ENCODE peak calls at places on chromosome 7, in seven cellular contexts. P is sigmoid colon, Y is BE2C, I is lower lobe of right lung, H is IMR-90, O is cardiac muscle cell, G is left ventricle myocardium inferior. D is an unnamed sample.

GRCh38 chr7:28958235-28958945 is at the start of gene TRIL:
- DNase-seq in P (peak; percentile 92), Y (peak; percentile 48), I (peak; percentile 84), H (peak; percentile 50), O (peak; percentile 93), G (peak; percentile 89), D (peak; percentile 93)

GRCh38 chr7:36236073-36236472 is 83.0 kb downstream of the EEPD1 start:
- DNase-seq in P (no peak), Y (no peak), I (no peak), H (no peak), O (peak; percentile 5), G (no peak), D (no peak)

GRCh38 chr7:126026421-126027088 is 1096.9 kb upstream of the POT1 start:
- DNase-seq in P (no peak), Y (no peak), I (no peak), H (no peak), O (no peak), G (no peak), D (peak; percentile 15)

GRCh38 chr7:36390199-36391090 is 783 bp downstream of the ANLN start:
- DNase-seq in P (peak; percentile 69), Y (peak; percentile 93), I (peak; percentile 81), H (peak; percentile 87), O (peak; percentile 88), G (peak; percentile 33), D (peak; percentile 92)

GRCh38 chr7:27554826-27555225 is 107.9 kb downstream of the HIBADH start:
- DNase-seq in P (no peak), Y (no peak), I (no peak), H (no peak), O (no peak), G (no peak), D (no peak)

GRCh38 chr7:157004050-157004838 is 6.2 kb downstream of the MNX1 start:
- DNase-seq in P (no peak), Y (peak; percentile 58), I (no peak), H (peak; percentile 13), O (peak; percentile 49), G (no peak), D (no peak)

GRCh38 chr7:18049262-18049661 is 21.6 kb upstream of the PRPS1L1 start:
- DNase-seq in P (no peak), Y (no peak), I (no peak), H (no peak), O (no peak), G (no peak), D (no peak)

GRCh38 chr7:19116121-19117080 is 1.0 kb downstream of the TWIST1 start:
- DNase-seq in P (peak; percentile 70), Y (peak; percentile 48), I (no peak), H (peak; percentile 50), O (peak; percentile 72), G (no peak), D (peak; percentile 35)

GRCh38 chr7:140080919-140081318 is 18.2 kb upstream of the PARP12 start:
- DNase-seq in P (no peak), Y (no peak), I (no peak), H (no peak), O (no peak), G (no peak), D (no peak)

GRCh38 chr7:96026606-96027005 is 254.3 kb downstream of the DYNC1I1 start:
- DNase-seq in P (no peak), Y (no peak), I (no peak), H (peak; percentile 62), O (no peak), G (no peak), D (no peak)

GRCh38 chr7:12947465-12947864 is 260.0 kb downstream of the ARL4A start:
- DNase-seq in P (no peak), Y (no peak), I (no peak), H (no peak), O (no peak), G (no peak), D (no peak)

GRCh38 chr7:72080349-72080766 is 331.8 kb downstream of the CALN1 start:
- DNase-seq in P (no peak), Y (no peak), I (no peak), H (no peak), O (no peak), G (no peak), D (no peak)

GRCh38 chr7:100632951-100633717 is 8.2 kb downstream of the TFR2 start:
- DNase-seq in P (peak; percentile 70), Y (peak; percentile 70), I (peak; percentile 75), H (peak; percentile 29), O (peak; percentile 31), G (no peak), D (no peak)

GRCh38 chr7:69663911-69664310 is 65.6 kb downstream of the AUTS2 start:
- DNase-seq in P (no peak), Y (no peak), I (no peak), H (no peak), O (no peak), G (no peak), D (no peak)

GRCh38 chr7:76377186-76377918 is 18.6 kb upstream of the YWHAG start:
- DNase-seq in P (no peak), Y (no peak), I (no peak), H (peak; percentile 36), O (no peak), G (no peak), D (no peak)

GRCh38 chr7:132206594-132206993 is 369.7 kb downstream of the PLXNA4 start:
- DNase-seq in P (no peak), Y (peak; percentile 81), I (no peak), H (no peak), O (no peak), G (no peak), D (no peak)

GRCh38 chr7:5422324-5423271 is 1.0 kb downstream of the TNRC18 start:
- DNase-seq in P (no peak), Y (no peak), I (peak; percentile 63), H (peak; percentile 24), O (peak; percentile 38), G (peak; percentile 26), D (peak; percentile 52)

GRCh38 chr7:150999001-150999400 is 8.2 kb downstream of the NOS3 start:
- DNase-seq in P (no peak), Y (no peak), I (no peak), H (no peak), O (no peak), G (no peak), D (no peak)

GRCh38 chr7:17807242-17807641 is 133.1 kb downstream of the SNX13 start:
- DNase-seq in P (no peak), Y (no peak), I (no peak), H (no peak), O (no peak), G (no peak), D (no peak)

GRCh38 chr7:6433814-6434630 is 13.7 kb downstream of the DAGLB start:
- DNase-seq in P (no peak), Y (no peak), I (no peak), H (no peak), O (no peak), G (no peak), D (no peak)

GRCh38 chr7:100604976-100605911 is 3.1 kb downstream of the PCOLCE start:
- DNase-seq in P (peak; percentile 80), Y (no peak), I (peak; percentile 75), H (no peak), O (no peak), G (peak; percentile 60), D (no peak)

GRCh38 chr7:34165927-34166550 is 260.7 kb downstream of the BMPER start:
- DNase-seq in P (no peak), Y (no peak), I (no peak), H (peak; percentile 60), O (peak; percentile 66), G (no peak), D (peak; percentile 47)

GRCh38 chr7:101698964-101699363 is 69.9 kb upstream of the MYL10 start:
- DNase-seq in P (no peak), Y (no peak), I (no peak), H (no peak), O (no peak), G (no peak), D (no peak)

GRCh38 chr7:13336227-13336626 is 648.8 kb downstream of the ARL4A start:
- DNase-seq in P (no peak), Y (no peak), I (no peak), H (peak; percentile 29), O (peak; percentile 21), G (no peak), D (no peak)

GRCh38 chr7:139936760-139937310 is 107.8 kb downstream of the TBXAS1 start:
- DNase-seq in P (no peak), Y (no peak), I (no peak), H (peak; percentile 88), O (peak; percentile 96), G (no peak), D (no peak)

GRCh38 chr7:64621656-64622055 is 44.3 kb upstream of the ZNF107 start:
- DNase-seq in P (no peak), Y (no peak), I (no peak), H (no peak), O (no peak), G (no peak), D (no peak)
- H3K9me3 ChIP-seq in P (peaks cover 9% of the 10 kb centered on the region), Y (peaks cover 8% of the 10 kb centered on the region), I (peaks cover 19% of the 10 kb centered on the region), H (peaks cover 3% of the 10 kb centered on the region), O (no peaks in the 10 kb centered on the region), G (peaks cover 15% of the 10 kb centered on the region), D (peaks cover 7% of the 10 kb centered on the region)

GRCh38 chr7:141993354-141993753 is 2.3 kb upstream of the MGAM start:
- DNase-seq in P (no peak), Y (no peak), I (no peak), H (no peak), O (no peak), G (no peak), D (no peak)
- H3K4me1 ChIP-seq in P (no peaks in the 10 kb centered on the region), Y (no peaks in the 10 kb centered on the region), I (no peaks in the 10 kb centered on the region), H (no peaks in the 10 kb centered on the region), O (no peaks in the 10 kb centered on the region), G (no peaks in the 10 kb centered on the region), D (no peaks in the 10 kb centered on the region)

GRCh38 chr7:159310457-159311171 is 165.9 kb upstream of the VIPR2 start:
- DNase-seq in P (no peak), Y (no peak), I (no peak), H (no peak), O (no peak), G (no peak), D (no peak)

GRCh38 chr7:159306012-159306411 is 161.3 kb upstream of the VIPR2 start:
- DNase-seq in P (no peak), Y (no peak), I (no peak), H (no peak), O (no peak), G (no peak), D (no peak)

DNA sequence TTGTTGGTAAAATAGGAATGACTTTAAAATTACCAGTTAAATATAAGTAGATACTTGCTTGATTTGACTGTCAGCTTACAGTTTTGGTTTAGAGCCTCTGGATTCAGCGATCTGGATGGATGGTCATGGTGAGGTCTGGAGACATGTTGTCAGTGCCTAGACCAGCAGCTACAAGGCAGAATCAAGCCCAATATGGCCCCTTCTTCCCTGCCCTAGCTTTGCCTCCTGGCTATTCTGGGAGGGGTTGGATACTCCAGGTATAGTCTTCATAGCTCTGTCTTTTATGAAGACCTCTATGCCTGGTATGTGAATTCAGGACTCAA is 166.5 kb upstream of the VIPR2 start:
- DNase-seq in P (no peak), Y (no peak), I (no peak), H (no peak), O (no peak), G (no peak), D (no peak)
- H3K9me3 ChIP-seq in P (no peaks in the 10 kb centered on the region), Y (no peaks in the 10 kb centered on the region), I (no peaks in the 10 kb centered on the region), H (no peaks in the 10 kb centered on the region), O (no peaks in the 10 kb centered on the region), G (peaks cover 10% of the 10 kb centered on the region), D (no peaks in the 10 kb centered on the region)

DNA sequence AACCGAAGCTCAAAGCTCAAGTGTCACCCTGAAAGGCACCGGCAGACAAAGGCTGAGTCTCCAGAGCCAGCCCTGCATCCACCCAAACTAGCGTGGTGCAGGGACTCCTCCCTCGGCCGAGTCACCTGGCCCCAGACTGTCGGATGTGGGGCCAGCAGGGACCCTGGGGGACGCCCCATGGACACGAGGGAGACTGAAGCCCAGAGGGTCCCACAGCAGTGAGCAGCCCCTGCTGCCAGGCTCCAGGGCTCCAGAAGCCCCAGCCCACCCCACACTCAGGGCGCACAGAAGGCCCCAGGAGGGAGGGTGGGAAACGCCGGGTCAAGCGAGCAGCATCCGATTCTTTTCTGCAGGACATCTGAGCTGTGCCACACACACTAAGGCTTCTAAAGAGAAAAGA is 20.2 kb downstream of the GPR146 start:
- DNase-seq in P (no peak), Y (no peak), I (no peak), H (no peak), O (no peak), G (no peak), D (no peak)
- H3K4me1 ChIP-seq in P (peaks cover 22% of the 10 kb centered on the region), Y (peaks cover 5% of the 10 kb centered on the region), I (peaks cover 30% of the 10 kb centered on the region), H (peaks cover 4% of the 10 kb centered on the region), O (peaks cover 11% of the 10 kb centered on the region), G (peaks cover 29% of the 10 kb centered on the region), D (peaks cover 7% of the 10 kb centered on the region)